ENCODE peak calls at places on chromosomes 4 and X, in eight cellular contexts. X is iPS DF 6.9; L is CD8-positive, alpha-beta T cell; U is transverse colon; Y is kidney; J is GM23248; T is OCI-LY7; Z is lower lobe of right lung. N is an unnamed sample.

GRCh38 chr4:146510942-146511341 is 10.8 kb downstream of the SLC10A7 start:
- DNase-seq in X (no peak), L (no peak), U (no peak), Y (no peak), J (no peak), T (no peak), Z (no peak), N (no peak)

GRCh38 chr4:101933855-101934254 is 143.3 kb downstream of the BANK1 start:
- DNase-seq in X (no peak), L (no peak), U (no peak), Y (no peak), J (no peak), T (no peak), Z (no peak), N (no peak)

GRCh38 chr4:146059865-146060264 is 115.7 kb upstream of the LSM6 start:
- DNase-seq in X (no peak), L (no peak), U (peak; percentile 16), Y (no peak), J (no peak), T (peak; percentile 94), Z (no peak), N (no peak)

GRCh38 chrX:64313624-64314023 is 81.6 kb downstream of the MTMR8 start:
- DNase-seq in X (no peak), L (no peak), U (no peak), Y (no peak), J (no peak), T (no peak), Z (no peak), N (no peak)

GRCh38 chrX:132401935-132402334 is 86.9 kb downstream of the MBNL3 start:
- DNase-seq in X (no peak), L (no peak), U (no peak), Y (no peak), J (no peak), T (no peak), Z (no peak), N (no peak)

GRCh38 chr4:1862055-1862911 is 6.3 kb upstream of the LETM1 start:
- DNase-seq in X (no peak), L (peak; percentile 15), U (no peak), Y (peak; percentile 68), J (no peak), T (no peak), Z (no peak), N (no peak)

GRCh38 chrX:43870011-43870410 is 12.2 kb downstream of the MAOB start:
- DNase-seq in X (no peak), L (no peak), U (no peak), Y (no peak), J (no peak), T (no peak), Z (no peak), N (no peak)

GRCh38 chrX:7570432-7571009 is 272.4 kb upstream of the VCX start:
- DNase-seq in X (no peak), L (no peak), U (no peak), Y (no peak), J (peak; percentile 1), T (no peak), Z (no peak), N (no peak)

GRCh38 chr4:21202959-21203358 is 502.7 kb downstream of the PACRGL start:
- DNase-seq in X (no peak), L (no peak), U (no peak), Y (no peak), J (no peak), T (no peak), Z (no peak), N (no peak)

GRCh38 chr4:141486375-141486997 is 149.9 kb upstream of the IL15 start:
- DNase-seq in X (no peak), L (no peak), U (no peak), Y (no peak), J (peak; percentile 93), T (no peak), Z (no peak), N (no peak)

GRCh38 chr4:19711871-19712270 is 539.8 kb upstream of the SLIT2 start:
- DNase-seq in X (no peak), L (no peak), U (no peak), Y (no peak), J (peak; percentile 74), T (no peak), Z (no peak), N (no peak)

GRCh38 chr4:76584235-76585152 is 149.5 kb downstream of the SHROOM3 start:
- DNase-seq in X (no peak), L (no peak), U (no peak), Y (no peak), J (no peak), T (no peak), Z (no peak), N (no peak)

GRCh38 chrX:13085533-13085932 is 41.1 kb upstream of the FAM9C start:
- DNase-seq in X (no peak), L (peak; percentile 51), U (no peak), Y (no peak), J (no peak), T (peak; percentile 61), Z (no peak), N (peak; percentile 58)

GRCh38 chr4:114136067-114136466 is 156.6 kb upstream of the ARSJ start:
- DNase-seq in X (no peak), L (no peak), U (no peak), Y (no peak), J (peak; percentile 12), T (no peak), Z (no peak), N (no peak)

GRCh38 chrX:41921492-41922124 is 1.7 kb downstream of the CASK start:
- DNase-seq in X (no peak), L (no peak), U (no peak), Y (no peak), J (peak; percentile 68), T (peak; percentile 17), Z (no peak), N (no peak)

GRCh38 chr4:244471-244870 is 60.8 kb downstream of the ZNF732 start:
- DNase-seq in X (peak; percentile 47), L (peak; percentile 21), U (peak; percentile 44), Y (no peak), J (peak; percentile 43), T (peak; percentile 78), Z (no peak), N (peak; percentile 38)

GRCh38 chr4:76804060-76804459 is 93.9 kb downstream of the SOWAHB start:
- DNase-seq in X (no peak), L (no peak), U (no peak), Y (no peak), J (peak; percentile 24), T (no peak), Z (no peak), N (no peak)

GRCh38 chrX:24343719-24344118 is 16.7 kb upstream of the SUPT20HL1 start:
- DNase-seq in X (no peak), L (no peak), U (no peak), Y (no peak), J (no peak), T (no peak), Z (no peak), N (no peak)

GRCh38 chr4:152255437-152255836 is 280.5 kb downstream of the FBXW7 start:
- DNase-seq in X (no peak), L (peak; percentile 42), U (no peak), Y (no peak), J (peak; percentile 56), T (no peak), Z (no peak), N (peak; percentile 63)

GRCh38 chr4:122007016-122007415 is 55.2 kb upstream of the TRPC3 start:
- DNase-seq in X (no peak), L (no peak), U (no peak), Y (no peak), J (peak; percentile 8), T (no peak), Z (no peak), N (no peak)

GRCh38 chr4:53364624-53365023 is 1.2 kb downstream of the SCFD2 start:
- DNase-seq in X (no peak), L (no peak), U (no peak), Y (no peak), J (no peak), T (no peak), Z (no peak), N (no peak)
- H3K4me1 ChIP-seq in X (no peaks in the 10 kb centered on the region), L (peaks cover 48% of the 10 kb centered on the region), U (peaks cover 21% of the 10 kb centered on the region), Y (peaks cover 10% of the 10 kb centered on the region), J (peaks cover 32% of the 10 kb centered on the region), T (peaks cover 67% of the 10 kb centered on the region), Z (peaks cover 26% of the 10 kb centered on the region), N (peaks cover 7% of the 10 kb centered on the region)

GRCh38 chrX:154367474-154368308 is 6.7 kb downstream of the FLNA start:
- DNase-seq in X (no peak), L (no peak), U (no peak), Y (no peak), J (no peak), T (no peak), Z (no peak), N (no peak)
- H3K4me3 ChIP-seq in X (no peak overlapping the region), L (peak overlapping the region; percentile 53), U (peak overlapping the region; percentile 35), Y (no peak overlapping the region), J (peak overlapping the region; percentile 92), T (no peak overlapping the region), Z (peak overlapping the region; percentile 75), N (peak overlapping the region; percentile 66)

GRCh38 chr4:6941796-6942195 is 32.2 kb downstream of the TBC1D14 start:
- DNase-seq in X (no peak), L (no peak), U (no peak), Y (no peak), J (no peak), T (peak; percentile 51), Z (no peak), N (no peak)
- H3K4me1 ChIP-seq in X (peaks cover 4% of the 10 kb centered on the region), L (peaks cover 60% of the 10 kb centered on the region), U (peaks cover 40% of the 10 kb centered on the region), Y (peaks cover 47% of the 10 kb centered on the region), J (peaks cover 19% of the 10 kb centered on the region), T (peaks cover 57% of the 10 kb centered on the region), Z (peaks cover 63% of the 10 kb centered on the region), N (peaks cover 51% of the 10 kb centered on the region)

GRCh38 chr4:156970501-156971167 is 965 bp downstream of the PDGFC start:
- DNase-seq in X (peak; percentile 20), L (no peak), U (peak; percentile 61), Y (peak; percentile 90), J (peak; percentile 91), T (no peak), Z (peak; percentile 76), N (no peak)

GRCh38 chr4:156971168-156971601 is 414 bp downstream of the PDGFC start:
- DNase-seq in X (no peak), L (no peak), U (peak; percentile 21), Y (peak; percentile 73), J (no peak), T (no peak), Z (peak; percentile 56), N (no peak)

GRCh38 chr4:156974264-156974663 is 2.7 kb upstream of the PDGFC start:
- DNase-seq in X (no peak), L (no peak), U (no peak), Y (no peak), J (no peak), T (no peak), Z (no peak), N (no peak)

GRCh38 chr4:156971623-156972369 is at the start of gene PDGFC:
- DNase-seq in X (peak; percentile 29), L (no peak), U (peak; percentile 67), Y (peak; percentile 94), J (peak; percentile 79), T (no peak), Z (peak; percentile 91), N (no peak)

DNA sequence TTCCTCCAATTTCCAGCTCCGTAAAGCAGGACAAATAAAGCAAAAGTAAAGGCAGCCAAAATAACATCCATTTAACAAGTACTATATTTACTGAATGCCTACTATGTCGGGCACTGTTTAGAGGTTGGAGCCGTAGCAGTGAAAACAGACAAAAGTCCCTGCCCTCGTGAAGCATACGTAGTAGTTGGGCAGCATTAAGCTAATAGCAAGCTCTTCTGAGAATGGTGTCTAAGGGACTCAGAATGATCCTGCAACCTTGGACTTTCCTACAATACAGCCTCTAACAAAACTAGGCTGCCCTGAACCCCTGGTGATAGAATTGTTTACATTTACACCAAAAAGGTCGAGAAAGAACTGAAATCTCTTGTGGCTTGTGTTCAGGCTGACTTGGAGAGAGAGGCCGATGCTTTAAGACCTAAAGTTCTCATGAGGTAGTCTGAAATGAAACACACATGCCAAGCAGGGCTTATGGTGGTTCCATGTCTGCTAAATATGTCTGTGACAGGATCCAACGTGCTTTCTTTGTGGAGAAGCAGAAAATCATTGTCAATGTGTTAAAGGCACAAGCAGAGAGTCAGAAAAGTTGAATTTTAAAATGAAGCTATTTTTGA is 876 bp upstream of the PDGFC start:
- DNase-seq in X (no peak), L (no peak), U (no peak), Y (no peak), J (no peak), T (no peak), Z (no peak), N (no peak)
- H3K4me3 ChIP-seq in X (peak overlapping the region; percentile 77), L (no peak overlapping the region), U (peak overlapping the region; percentile 64), Y (peak overlapping the region; percentile 78), J (peak overlapping the region; percentile 90), T (no peak overlapping the region), Z (peak overlapping the region; percentile 64), N (no peak overlapping the region)